ENCODE peak calls at places on chromosomes 6 and 20, in ten cellular contexts. U is T follicular helper cell; R is fibroblast of the aortic adventitia; L is stimulated activated naive B cell treated with anti-CD40 and anti-IgM and Interleukin-4, amounts not matched to agents 10 μg/mL and 1 μg/mL and 100 μg/mL, for 72 hours; A is hypothalamus; I is LoVo; H is H9; O is endodermal cell; W is dermis blood vessel endothelial cell; V is astrocyte. J is an unnamed sample.

GRCh38 chr6:44022671-44023352 is 104.4 kb downstream of the MRPL14 start:
- DNase-seq in U (no peak), R (no peak), L (no peak), A (no peak), I (no peak), H (no peak), O (peak; percentile 37), W (no peak), V (no peak), J (peak; percentile 35)

GRCh38 chr20:58246346-58246745 is 17.9 kb upstream of the ANKRD60 start:
- DNase-seq in U (no peak), R (peak; percentile 31), L (no peak), A (no peak), I (no peak), H (peak; percentile 56), O (peak; percentile 76), W (peak; percentile 72), V (peak; percentile 17), J (no peak)

GRCh38 chr6:43123691-43124314 is 47.3 kb upstream of the SRF start:
- DNase-seq in U (no peak), R (no peak), L (no peak), A (no peak), I (no peak), H (no peak), O (no peak), W (no peak), V (no peak), J (peak; percentile 68)

GRCh38 chr20:24565952-24566351 is 96.5 kb downstream of the SYNDIG1 start:
- DNase-seq in U (no peak), R (no peak), L (no peak), A (no peak), I (no peak), H (no peak), O (no peak), W (no peak), V (no peak), J (peak; percentile 66)

GRCh38 chr20:61812771-61813485 is 252.8 kb downstream of the TAF4 start:
- DNase-seq in U (no peak), R (no peak), L (no peak), A (no peak), I (no peak), H (no peak), O (no peak), W (no peak), V (no peak), J (no peak)

GRCh38 chr20:40754372-40754943 is 65.4 kb upstream of the MAFB start:
- DNase-seq in U (no peak), R (no peak), L (no peak), A (no peak), I (no peak), H (no peak), O (peak; percentile 3), W (peak; percentile 77), V (no peak), J (peak; percentile 83)

GRCh38 chr6:108598316-108598863 is 37.7 kb downstream of the FOXO3 start:
- DNase-seq in U (no peak), R (peak; percentile 74), L (peak; percentile 68), A (no peak), I (no peak), H (no peak), O (no peak), W (peak; percentile 23), V (no peak), J (no peak)

GRCh38 chr6:41546475-41546865 is 289 bp downstream of the FOXP4 start:
- DNase-seq in U (peak; percentile 38), R (peak; percentile 36), L (no peak), A (no peak), I (peak; percentile 37), H (no peak), O (no peak), W (no peak), V (peak; percentile 22), J (no peak)

GRCh38 chr6:52640170-52640569 is 30.7 kb upstream of the TMEM14A start:
- DNase-seq in U (no peak), R (no peak), L (no peak), A (no peak), I (no peak), H (no peak), O (no peak), W (peak; percentile 43), V (peak; percentile 54), J (no peak)

GRCh38 chr20:25012616-25013189 is 20.2 kb upstream of the APMAP start:
- DNase-seq in U (no peak), R (no peak), L (no peak), A (no peak), I (no peak), H (no peak), O (peak; percentile 29), W (no peak), V (no peak), J (peak; percentile 34)

GRCh38 chr6:112118034-112118433 is 30.6 kb downstream of the FAM229B start:
- DNase-seq in U (no peak), R (no peak), L (no peak), A (no peak), I (no peak), H (no peak), O (no peak), W (no peak), V (peak; percentile 3), J (no peak)

GRCh38 chr20:56360899-56361199 is 2.1 kb downstream of the FAM210B start:
- DNase-seq in U (no peak), R (no peak), L (no peak), A (no peak), I (no peak), H (no peak), O (no peak), W (no peak), V (no peak), J (no peak)

GRCh38 chr20:63223121-63223825 is 7.3 kb upstream of the YTHDF1 start:
- DNase-seq in U (no peak), R (peak; percentile 42), L (peak; percentile 40), A (peak; percentile 50), I (peak; percentile 58), H (peak; percentile 74), O (peak; percentile 89), W (peak; percentile 67), V (no peak), J (no peak)

GRCh38 chr6:119495230-119495683 is 145.7 kb upstream of the MAN1A1 start:
- DNase-seq in U (no peak), R (no peak), L (no peak), A (no peak), I (no peak), H (no peak), O (no peak), W (no peak), V (no peak), J (no peak)

GRCh38 chr6:125797934-125798444 is 7.2 kb downstream of the NCOA7 start:
- DNase-seq in U (no peak), R (no peak), L (no peak), A (no peak), I (no peak), H (no peak), O (no peak), W (no peak), V (no peak), J (no peak)

GRCh38 chr20:44104807-44105517 is 82.0 kb downstream of the JPH2 start:
- DNase-seq in U (no peak), R (peak; percentile 89), L (no peak), A (no peak), I (peak; percentile 22), H (no peak), O (no peak), W (peak; percentile 76), V (peak; percentile 78), J (no peak)

GRCh38 chr6:137794510-137795200 is 72.4 kb upstream of the TNFAIP3 start:
- DNase-seq in U (no peak), R (no peak), L (no peak), A (no peak), I (no peak), H (no peak), O (no peak), W (no peak), V (no peak), J (no peak)

GRCh38 chr6:84696181-84696580 is 68.2 kb downstream of the TBX18 start:
- DNase-seq in U (no peak), R (peak; percentile 47), L (no peak), A (no peak), I (no peak), H (no peak), O (no peak), W (no peak), V (peak; percentile 36), J (no peak)

GRCh38 chr20:2042400-2042799 is 48.5 kb upstream of the PDYN start:
- DNase-seq in U (no peak), R (peak; percentile 58), L (no peak), A (no peak), I (no peak), H (no peak), O (no peak), W (peak; percentile 59), V (peak; percentile 56), J (no peak)

GRCh38 chr6:135438907-135439535 is 58.5 kb downstream of the AHI1 start:
- DNase-seq in U (no peak), R (peak; percentile 44), L (no peak), A (no peak), I (peak; percentile 35), H (no peak), O (no peak), W (peak; percentile 53), V (no peak), J (no peak)

GRCh38 chr20:50520222-50520877 is 10.2 kb downstream of the PTPN1 start:
- DNase-seq in U (no peak), R (no peak), L (no peak), A (no peak), I (no peak), H (no peak), O (no peak), W (no peak), V (no peak), J (no peak)

GRCh38 chr6:163459007-163459406 is 44.5 kb downstream of the QKI start:
- DNase-seq in U (no peak), R (no peak), L (no peak), A (no peak), I (no peak), H (no peak), O (no peak), W (no peak), V (no peak), J (no peak)

GRCh38 chr6:80610821-80611220 is 504.4 kb downstream of the BCKDHB start:
- DNase-seq in U (no peak), R (peak; percentile 45), L (no peak), A (no peak), I (peak; percentile 44), H (no peak), O (no peak), W (no peak), V (peak; percentile 62), J (no peak)

GRCh38 chr6:90459225-90459758 is 127.6 kb downstream of the MAP3K7 start:
- DNase-seq in U (no peak), R (no peak), L (no peak), A (no peak), I (no peak), H (no peak), O (no peak), W (no peak), V (no peak), J (no peak)

GRCh38 chr6:35034411-35035171 is 106.5 kb downstream of the TCP11 start:
- DNase-seq in U (no peak), R (no peak), L (no peak), A (no peak), I (no peak), H (peak; percentile 26), O (peak; percentile 85), W (peak; percentile 88), V (no peak), J (peak; percentile 79)

GRCh38 chr6:140182819-140183218 is 808.4 kb upstream of the CITED2 start:
- DNase-seq in U (no peak), R (no peak), L (no peak), A (no peak), I (no peak), H (no peak), O (no peak), W (no peak), V (peak; percentile 7), J (no peak)

GRCh38 chr6:80535914-80536565 is 429.6 kb downstream of the BCKDHB start:
- DNase-seq in U (no peak), R (no peak), L (no peak), A (no peak), I (peak; percentile 83), H (no peak), O (no peak), W (no peak), V (no peak), J (no peak)

GRCh38 chr6:37539706-37540352 is 40.1 kb upstream of the CCDC167 start:
- DNase-seq in U (no peak), R (no peak), L (no peak), A (no peak), I (no peak), H (no peak), O (no peak), W (no peak), V (no peak), J (no peak)